ENCODE peak calls at places on chromosomes 2 and 18, in eight cellular contexts. V is GM19239; W is A549; A is NCI-H446; L is prostate gland; B is heart left ventricle; U is astrocyte of the spinal cord; O is activated CD8-positive, alpha-beta memory T cell treated with anti-CD3 and anti-CD28 coated beads, Interleukin-2, amount 50 U/mL, for 4 hours. R is an unnamed sample.

GRCh38 chr2:160363961-160364733 is 129.5 kb downstream of the RBMS1 start:
- DNase-seq in V (no peak), W (no peak), A (no peak), L (no peak), B (no peak), U (no peak), O (no peak), R (no peak)

GRCh38 chr2:26720322-26721166 is 28.0 kb downstream of the KCNK3 start:
- DNase-seq in V (no peak), W (peak; percentile 95), A (peak; percentile 25), L (peak; percentile 81), B (peak; percentile 90), U (peak; percentile 74), O (no peak), R (peak; percentile 96)

GRCh38 chr2:66874411-66874810 is 439.5 kb downstream of the MEIS1 start:
- DNase-seq in V (no peak), W (no peak), A (peak; percentile 15), L (no peak), B (no peak), U (peak; percentile 41), O (no peak), R (peak; percentile 14)

GRCh38 chr2:43092520-43093179 is 133.8 kb downstream of the ZFP36L2 start:
- DNase-seq in V (no peak), W (no peak), A (no peak), L (no peak), B (no peak), U (no peak), O (no peak), R (no peak)

GRCh38 chr2:24898122-24899109 is 21.6 kb downstream of the ADCY3 start:
- DNase-seq in V (no peak), W (no peak), A (no peak), L (no peak), B (no peak), U (no peak), O (no peak), R (no peak)

GRCh38 chr2:42663106-42663755 is 94.8 kb downstream of the MTA3 start:
- DNase-seq in V (peak; percentile 66), W (peak; percentile 81), A (peak; percentile 73), L (peak; percentile 63), B (peak; percentile 48), U (peak; percentile 77), O (peak; percentile 57), R (peak; percentile 86)

GRCh38 chr2:224412064-224412921 is 10.4 kb upstream of the FAM124B start:
- DNase-seq in V (no peak), W (no peak), A (peak; percentile 69), L (peak; percentile 69), B (no peak), U (peak; percentile 32), O (no peak), R (peak; percentile 13)

GRCh38 chr18:8858888-8859511 is 153.6 kb downstream of the MTCL1 start:
- DNase-seq in V (no peak), W (peak; percentile 80), A (no peak), L (no peak), B (no peak), U (peak; percentile 93), O (no peak), R (peak; percentile 98)

GRCh38 chr18:75065251-75066000 is 143.5 kb downstream of the PTGR3 start:
- DNase-seq in V (no peak), W (no peak), A (no peak), L (no peak), B (no peak), U (no peak), O (no peak), R (no peak)

GRCh38 chr2:168169097-168169745 is 78.2 kb downstream of the STK39 start:
- DNase-seq in V (no peak), W (no peak), A (peak; percentile 45), L (no peak), B (no peak), U (peak; percentile 77), O (no peak), R (peak; percentile 23)

GRCh38 chr2:137957033-137957432 is 7.2 kb upstream of the HNMT start:
- DNase-seq in V (no peak), W (no peak), A (no peak), L (no peak), B (no peak), U (peak; percentile 83), O (no peak), R (peak; percentile 95)

GRCh38 chr2:95305341-95306058 is 8.4 kb downstream of the KCNIP3 start:
- DNase-seq in V (no peak), W (no peak), A (no peak), L (peak; percentile 78), B (no peak), U (no peak), O (no peak), R (peak; percentile 29)

GRCh38 chr18:13548106-13548819 is 178.1 kb downstream of the FAM210A start:
- DNase-seq in V (no peak), W (no peak), A (no peak), L (no peak), B (no peak), U (no peak), O (no peak), R (no peak)

GRCh38 chr18:46174317-46175039 is 70.3 kb downstream of the HAUS1 start:
- DNase-seq in V (no peak), W (no peak), A (no peak), L (peak; percentile 9), B (peak; percentile 33), U (peak; percentile 41), O (peak; percentile 37), R (no peak)

GRCh38 chr18:52992041-52992440 is 652.0 kb downstream of the DCC start:
- DNase-seq in V (no peak), W (peak; percentile 6), A (peak; percentile 29), L (no peak), B (no peak), U (no peak), O (no peak), R (no peak)

GRCh38 chr2:3105814-3106569 is 271.6 kb downstream of the EIPR1 start:
- DNase-seq in V (no peak), W (no peak), A (no peak), L (no peak), B (no peak), U (no peak), O (no peak), R (no peak)

GRCh38 chr18:68449292-68449691 is 265.6 kb downstream of the TMX3 start:
- DNase-seq in V (no peak), W (no peak), A (no peak), L (no peak), B (no peak), U (peak; percentile 82), O (no peak), R (peak; percentile 82)

GRCh38 chr2:64812298-64812697 is 158.6 kb upstream of the SERTAD2 start:
- DNase-seq in V (no peak), W (no peak), A (no peak), L (no peak), B (peak; percentile 27), U (no peak), O (no peak), R (no peak)

GRCh38 chr2:147464737-147465437 is 379.9 kb upstream of the ACVR2A start:
- DNase-seq in V (no peak), W (no peak), A (no peak), L (no peak), B (no peak), U (no peak), O (no peak), R (no peak)

GRCh38 chr18:65752625-65753325 is 2.0 kb downstream of the CDH7 start:
- DNase-seq in V (no peak), W (no peak), A (peak; percentile 25), L (no peak), B (no peak), U (no peak), O (no peak), R (no peak)

GRCh38 chr2:120710256-120710655 is 25.4 kb upstream of the GLI2 start:
- DNase-seq in V (no peak), W (no peak), A (no peak), L (no peak), B (no peak), U (peak; percentile 50), O (no peak), R (no peak)

GRCh38 chr18:12479982-12480381 is 72.3 kb downstream of the PRELID3A start:
- DNase-seq in V (no peak), W (no peak), A (no peak), L (no peak), B (no peak), U (no peak), O (no peak), R (no peak)

GRCh38 chr2:163565192-163565591 is 170.6 kb downstream of the FIGN start:
- DNase-seq in V (no peak), W (no peak), A (no peak), L (no peak), B (no peak), U (no peak), O (no peak), R (no peak)

GRCh38 chr18:78580835-78581339 is 398.7 kb upstream of the SALL3 start:
- DNase-seq in V (no peak), W (no peak), A (no peak), L (no peak), B (no peak), U (no peak), O (no peak), R (no peak)

GRCh38 chr2:11858883-11859282 is 112.5 kb downstream of the LPIN1 start:
- DNase-seq in V (no peak), W (no peak), A (no peak), L (no peak), B (no peak), U (no peak), O (no peak), R (no peak)

GRCh38 chr18:64993695-64994094 is 757.1 kb upstream of the CDH7 start:
- DNase-seq in V (no peak), W (no peak), A (no peak), L (no peak), B (no peak), U (no peak), O (no peak), R (no peak)

GRCh38 chr18:65269375-65269774 is 481.4 kb upstream of the CDH7 start:
- DNase-seq in V (no peak), W (no peak), A (no peak), L (no peak), B (no peak), U (no peak), O (no peak), R (no peak)

GRCh38 chr2:164205347-164205746 is 415.9 kb downstream of the GRB14 start:
- DNase-seq in V (no peak), W (peak; percentile 1), A (no peak), L (no peak), B (no peak), U (peak; percentile 82), O (no peak), R (peak; percentile 33)

GRCh38 chr2:43898134-43898957 is 59.6 kb downstream of the ABCG8 start:
- DNase-seq in V (no peak), W (peak; percentile 76), A (no peak), L (peak; percentile 62), B (no peak), U (peak; percentile 75), O (no peak), R (no peak)

GRCh38 chr2:224162122-224162521 is 123.0 kb upstream of the SERPINE2 start:
- DNase-seq in V (no peak), W (no peak), A (no peak), L (no peak), B (no peak), U (peak; percentile 84), O (no peak), R (peak; percentile 34)

GRCh38 chr2:9844581-9844980 is 1.3 kb downstream of the TAF1B start:
- DNase-seq in V (no peak), W (no peak), A (peak; percentile 8), L (no peak), B (no peak), U (peak; percentile 29), O (no peak), R (peak; percentile 13)

R was measured in fibroblast of pulmonary artery.